ENCODE peak calls at places on chromosomes 7 and 10, in four cellular contexts. A is IMR-90, O is hepatocyte, W is mammary epithelial cell. N is an unnamed sample.
A peak's percentile ranks its signal among the peaks of the same experiment; 100 is the strongest.

GRCh38 chr10:79286318-79286951 is 60.8 kb upstream of the PPIF start:
- DNase-seq in O (no peak), W (peak; percentile 71), A (peak; percentile 29), N (no peak)

GRCh38 chr10:73946253-73947145 is 35.6 kb downstream of the PLAU start:
- DNase-seq in O (no peak), W (no peak), A (no peak), N (peak; percentile 69)

GRCh38 chr7:7122701-7123281 is 59.6 kb upstream of the C1GALT1 start:
- DNase-seq in W (peak; percentile 82), A (peak; percentile 36), O (no peak), N (peak; percentile 46)

GRCh38 chr7:134246347-134246746 is 70.4 kb downstream of the SLC35B4 start:
- DNase-seq in O (no peak), W (no peak), A (no peak), N (no peak)

GRCh38 chr10:42795701-42796100 is 13.1 kb downstream of the BMS1 start:
- DNase-seq in O (no peak), W (no peak), A (no peak), N (no peak)

GRCh38 chr7:27723086-27723485 is 16.9 kb upstream of the TAX1BP1 start:
- DNase-seq in O (no peak), A (no peak), W (peak; percentile 40), N (peak; percentile 40)

GRCh38 chr10:688621-689426 is 644 bp downstream of the DIP2C start:
- DNase-seq in O (peak; percentile 72), W (peak; percentile 43), A (peak; percentile 37), N (peak; percentile 5)

GRCh38 chr7:108246227-108246837 is 116.2 kb upstream of the LAMB4 start:
- DNase-seq in O (peak; percentile 52), W (peak; percentile 98), A (peak; percentile 96), N (peak; percentile 93)

GRCh38 chr7:85820702-85821443 is 634.0 kb upstream of the SEMA3D start:
- DNase-seq in O (no peak), W (no peak), A (no peak), N (no peak)

GRCh38 chr7:93036807-93037206 is 81.0 kb downstream of the SAMD9 start:
- DNase-seq in A (no peak), W (peak; percentile 50), O (no peak), N (peak; percentile 17)

GRCh38 chr7:45882465-45882810 is 5.8 kb upstream of the IGFBP1 start:
- DNase-seq in O (no peak), W (no peak), A (no peak), N (no peak)

GRCh38 chr7:108257954-108258353 is 127.8 kb upstream of the LAMB4 start:
- DNase-seq in O (no peak), A (no peak), W (no peak), N (no peak)

GRCh38 chr7:128242661-128243060 is 1.6 kb downstream of the LEP start:
- DNase-seq in O (no peak), W (no peak), A (no peak), N (no peak)

GRCh38 chr7:128891942-128892269 is 18.6 kb downstream of the KCP start:
- DNase-seq in A (no peak), O (no peak), W (no peak), N (no peak)

GRCh38 chr7:15628876-15629275 is 57.6 kb downstream of the MEOX2 start:
- DNase-seq in O (no peak), W (no peak), A (peak; percentile 3), N (peak; percentile 39)

GRCh38 chr10:131651674-131652093 is 249.1 kb upstream of the PPP2R2D start:
- DNase-seq in W (no peak), O (no peak), A (no peak), N (no peak)

GRCh38 chr10:100653957-100654834 is 91.2 kb upstream of the PAX2 start:
- DNase-seq in A (no peak), W (no peak), O (peak; percentile 69), N (no peak)

GRCh38 chr7:115987486-115987885 is 43.1 kb downstream of the TFEC start:
- DNase-seq in A (no peak), W (no peak), O (no peak), N (no peak)

GRCh38 chr7:142668495-142668894 is 80.8 kb upstream of the PRSS1 start:
- DNase-seq in A (no peak), W (no peak), O (no peak), N (no peak)

GRCh38 chr7:131621652-131622051 is 65.2 kb upstream of the PODXL start:
- DNase-seq in W (no peak), O (no peak), A (no peak), N (no peak)

GRCh38 chr7:150778738-150779301 is 21.3 kb downstream of the TMEM176B start:
- DNase-seq in A (peak; percentile 66), W (peak; percentile 42), O (peak; percentile 91), N (peak; percentile 78)

GRCh38 chr10:132697568-132698200 is 88.3 kb downstream of the NKX6-2 start:
- DNase-seq in O (no peak), W (no peak), A (peak; percentile 6), N (no peak)

GRCh38 chr7:147547252-147547897 is 1043.2 kb upstream of the C7orf33 start:
- DNase-seq in O (peak; percentile 62), A (peak; percentile 9), W (peak; percentile 48), N (peak; percentile 66)

GRCh38 chr7:32070406-32071360 is at the start of gene PDE1C:
- DNase-seq in O (peak; percentile 21), W (peak; percentile 42), A (peak; percentile 19), N (no peak)

GRCh38 chr10:13732485-13732884 is 145.7 kb downstream of the PRPF18 start:
- DNase-seq in W (no peak), O (no peak), A (no peak), N (no peak)

GRCh38 chr10:35412336-35412735 is 76.0 kb downstream of the CCNY start:
- DNase-seq in A (peak; percentile 28), O (no peak), W (no peak), N (no peak)

GRCh38 chr7:150735596-150736358 is 1.4 kb upstream of the GIMAP5 start:
- DNase-seq in W (no peak), O (no peak), A (no peak), N (no peak)

GRCh38 chr10:21626457-21627161 is 92.6 kb downstream of the MLLT10 start:
- DNase-seq in W (peak; percentile 67), A (peak; percentile 40), O (no peak), N (peak; percentile 13)

GRCh38 chr7:40815512-40815911 is 680.7 kb downstream of the SUGCT start:
- DNase-seq in A (peak; percentile 81), O (no peak), W (peak; percentile 86), N (peak; percentile 25)

DNA sequence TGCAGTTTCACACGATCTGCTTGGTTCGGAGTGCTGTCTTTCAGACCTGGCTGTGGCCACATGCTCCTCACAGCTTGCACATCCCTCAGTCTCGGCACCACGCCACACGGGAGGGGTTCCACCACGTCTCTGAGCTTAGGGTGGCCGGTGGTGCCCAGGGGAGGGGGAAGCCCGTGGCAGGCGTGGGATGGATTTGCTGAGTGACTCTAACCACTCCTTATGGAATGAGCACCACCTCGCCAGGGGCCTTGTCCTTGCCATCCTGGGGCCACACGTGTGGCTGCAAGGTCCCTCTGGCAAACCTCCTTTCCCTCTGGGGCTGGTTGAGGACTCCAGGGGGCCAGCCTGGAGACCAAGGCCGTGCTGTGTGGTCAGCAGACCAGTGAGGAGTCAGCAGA is 29.1 kb upstream of the FAM20C start:
- DNase-seq in O (no peak), W (no peak), A (no peak), N (no peak)
- H3K4me3 ChIP-seq in O (no peak overlapping the region), W (no peak overlapping the region), A (no peak overlapping the region), N (no peak overlapping the region)

GRCh38 chr10:109898666-109899577 is 24.4 kb downstream of the XPNPEP1 start:
- DNase-seq in A (peak; percentile 55), W (no peak), O (no peak), N (no peak)
- H3K27ac ChIP-seq in A (no peak overlapping the region), W (no peak overlapping the region), O (peak overlapping the region; percentile 15), N (no peak overlapping the region)

GRCh38 chr7:4760952-4761351 is 14.5 kb upstream of the AP5Z1 start:
- DNase-seq in A (no peak), O (no peak), W (no peak), N (no peak)
- H3K36me3 ChIP-seq in A (peaks cover 86% of the 10 kb centered on the region), O (no peaks in the 10 kb centered on the region), W (peaks cover 18% of the 10 kb centered on the region), N (peaks cover 7% of the 10 kb centered on the region)

GRCh38 chr10:31759124-31759798 is 169.4 kb downstream of the ARHGAP12 start:
- DNase-seq in A (no peak), W (no peak), O (peak; percentile 82), N (no peak)

GRCh38 chr10:31761156-31761555 is 167.5 kb downstream of the ARHGAP12 start:
- DNase-seq in O (peak; percentile 39), A (no peak), W (no peak), N (no peak)

GRCh38 chr10:31759816-31760626 is 168.6 kb downstream of the ARHGAP12 start:
- DNase-seq in A (peak; percentile 97), O (peak; percentile 97), W (peak; percentile 98), N (peak; percentile 91)

GRCh38 chr10:31762306-31762705 is 166.3 kb downstream of the ARHGAP12 start:
- DNase-seq in O (no peak), A (no peak), W (no peak), N (no peak)

GRCh38 chr10:31760674-31761081 is 168.0 kb downstream of the ARHGAP12 start:
- DNase-seq in O (peak; percentile 43), A (no peak), W (no peak), N (no peak)
- H3K4me3 ChIP-seq in O (peak overlapping the region; percentile 3), A (no peak overlapping the region), W (peak overlapping the region; percentile 2), N (peak overlapping the region; percentile 52)

GRCh38 chr10:71258446-71259145 is 46.2 kb downstream of the UNC5B start:
- DNase-seq in A (no peak), W (no peak), O (no peak), N (no peak)

GRCh38 chr10:71260622-71261325 is 48.4 kb downstream of the UNC5B start:
- DNase-seq in W (peak; percentile 78), O (peak; percentile 75), A (peak; percentile 96), N (no peak)

GRCh38 chr10:71259815-71260501 is 47.6 kb downstream of the UNC5B start:
- DNase-seq in A (no peak), O (no peak), W (peak; percentile 23), N (no peak)

GRCh38 chr10:71258046-71258445 is 45.7 kb downstream of the UNC5B start:
- DNase-seq in W (no peak), O (no peak), A (no peak), N (no peak)

GRCh38 chr10:71259282-71259681 is 46.9 kb downstream of the UNC5B start:
- DNase-seq in W (no peak), A (no peak), O (no peak), N (no peak)
- H3K27ac ChIP-seq in W (no peak overlapping the region), A (no peak overlapping the region), O (peak overlapping the region; percentile 86), N (no peak overlapping the region)

DNA sequence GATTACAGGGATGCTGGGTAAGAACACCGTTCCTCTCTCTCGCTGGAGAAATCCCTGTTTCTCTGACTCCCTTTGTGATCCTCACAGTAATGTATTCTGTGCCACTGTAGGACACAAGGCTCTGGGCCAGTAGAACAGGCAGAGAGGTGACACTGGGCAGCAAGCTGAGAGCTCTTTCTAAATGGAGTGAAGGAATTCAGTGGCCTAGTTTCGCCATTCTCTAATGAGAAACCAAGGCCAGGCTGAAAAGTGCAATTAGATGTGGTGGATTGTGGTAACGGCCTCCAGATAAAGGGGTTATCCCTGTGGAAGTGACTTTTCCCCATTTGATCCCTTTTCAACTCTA is 12.8 kb downstream of the KCTD7 start:
- DNase-seq in O (no peak), A (no peak), W (no peak), N (no peak)
- H3K36me3 ChIP-seq in O (no peaks in the 10 kb centered on the region), A (peaks cover 56% of the 10 kb centered on the region), W (no peaks in the 10 kb centered on the region), N (no peaks in the 10 kb centered on the region)

GRCh38 chr7:78472519-78472918 is 673.9 kb downstream of the PHTF2 start:
- DNase-seq in O (no peak), A (peak; percentile 93), W (peak; percentile 3), N (no peak)
- H3K4me3 ChIP-seq in O (no peak overlapping the region), A (no peak overlapping the region), W (no peak overlapping the region), N (no peak overlapping the region)

N was measured in PC-3.